ENCODE peak calls at places on chromosomes 3 and 15, in five cellular contexts. U is germinal center, S is omental fat pad, P is AG08396, Y is WTC11. W is an unnamed sample.

GRCh38 chr3:79056498-79056897 is 711.3 kb downstream of the ROBO1 start:
- DNase-seq in U (no peak), S (no peak), P (no peak), Y (no peak), W (no peak)

GRCh38 chr3:74067296-74067695 is 442.6 kb upstream of the PDZRN3 start:
- DNase-seq in U (no peak), S (no peak), P (peak), Y (no peak), W (no peak)

GRCh38 chr3:31533169-31533870 is 595 bp downstream of the STT3B start:
- DNase-seq in U (peak), S (no peak), P (peak), Y (peak), W (peak)

GRCh38 chr15:92667291-92667904 is 11.8 kb upstream of the FAM174B start:
- DNase-seq in U (no peak), S (no peak), P (no peak), Y (no peak), W (no peak)

GRCh38 chr3:59451041-59451763 is 401.4 kb upstream of the CFAP20DC start:
- DNase-seq in U (peak), S (no peak), P (no peak), Y (no peak), W (peak)

GRCh38 chr3:128849776-128850542 is 29.5 kb upstream of the ACAD9 start:
- DNase-seq in U (no peak), S (no peak), P (no peak), Y (no peak), W (no peak)

GRCh38 chr3:143134446-143134845 is 14.9 kb downstream of the CHST2 start:
- DNase-seq in U (no peak), S (no peak), P (no peak), Y (no peak), W (no peak)

GRCh38 chr3:171967137-171967783 is 72.1 kb upstream of the FNDC3B start:
- DNase-seq in U (no peak), S (no peak), P (peak), Y (no peak), W (no peak)

GRCh38 chr3:78634316-78634715 is 1133.5 kb downstream of the ROBO1 start:
- DNase-seq in U (no peak), S (no peak), P (peak), Y (no peak), W (no peak)

GRCh38 chr3:43213631-43214030 is 72.7 kb upstream of the SNRK start:
- DNase-seq in U (no peak), S (no peak), P (no peak), Y (no peak), W (no peak)

W was measured in activated gamma-delta T cell treated with Interleukin-2 at 50 U/mL for 16 hours.